ENCODE peak calls at places on chromosomes 12 and 14, in four cellular contexts. L, H, E and F are unnamed samples.

GRCh38 chr12:129079719-129080118 is 226.4 kb downstream of the GLT1D1 start:
- DNase-seq in L (no peak), H (no peak), E (no peak), F (no peak)

GRCh38 chr14:75648066-75648838 is 12.4 kb downstream of the ERG28 start:
- DNase-seq in L (peak), H (peak), E (peak), F (no peak)

GRCh38 chr12:119432935-119433334 is 98.4 kb downstream of the CCDC60 start:
- DNase-seq in L (no peak), H (peak), E (no peak), F (no peak)

GRCh38 chr12:20150835-20151234 is 217.5 kb upstream of the PDE3A start:
- DNase-seq in L (no peak), H (no peak), E (no peak), F (peak)

GRCh38 chr12:116620085-116620734 is 61.0 kb downstream of the MAP1LC3B2 start:
- DNase-seq in L (no peak), H (no peak), E (no peak), F (no peak)

GRCh38 chr14:73472182-73473114 is 14.1 kb upstream of the NUMB start:
- DNase-seq in L (no peak), H (no peak), E (no peak), F (no peak)

GRCh38 chr14:80867091-80867490 is 74.4 kb downstream of the CEP128 start:
- DNase-seq in L (no peak), H (no peak), E (no peak), F (no peak)

GRCh38 chr12:115813256-115813655 is 464.2 kb downstream of the MED13L start:
- DNase-seq in L (no peak), H (no peak), E (no peak), F (no peak)

GRCh38 chr14:93133476-93133875 is 17.8 kb upstream of the ITPK1 start:
- DNase-seq in L (no peak), H (no peak), E (no peak), F (no peak)

GRCh38 chr14:30559638-30560071 is 697 bp downstream of the G2E3 start:
- DNase-seq in L (no peak), H (no peak), E (no peak), F (peak)

DNA sequence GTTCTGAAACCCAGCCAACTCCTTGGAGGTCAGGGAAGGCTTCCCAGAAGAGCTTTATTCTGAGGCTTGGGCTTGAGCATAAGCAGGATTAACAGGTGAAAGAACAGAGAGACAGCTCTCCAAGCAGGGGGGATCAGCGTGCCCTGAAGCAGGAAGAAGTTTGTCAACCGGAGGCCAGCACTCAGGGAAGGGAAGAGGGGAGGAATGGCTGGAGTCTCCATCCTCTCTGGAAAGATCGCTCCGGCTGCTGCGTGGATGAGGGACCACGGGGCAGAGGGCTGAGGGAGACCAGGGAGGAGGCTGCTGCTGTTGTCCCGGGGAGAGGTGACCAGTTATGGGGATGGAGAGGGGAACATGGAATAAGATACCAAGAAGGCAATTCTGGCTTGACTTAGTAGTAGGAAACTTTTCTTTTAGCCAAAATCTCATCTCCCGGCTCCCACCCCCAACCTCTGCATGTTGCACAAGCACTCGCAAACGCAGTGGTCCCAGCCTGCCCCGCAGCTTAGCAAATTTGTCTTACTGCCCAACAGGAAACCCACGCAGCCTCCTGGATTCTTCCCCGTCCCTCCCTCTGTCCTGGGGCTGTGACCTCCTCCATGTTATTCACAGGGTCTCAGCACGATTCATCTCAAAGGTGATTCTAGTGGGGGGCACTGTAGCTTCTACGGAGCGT is 1.2 kb upstream of the SSH1 start:
- DNase-seq in L (no peak), H (peak), E (no peak), F (no peak)
- H3K4me3 ChIP-seq in L (peak), H (peak), E (peak), F (no peak)

GRCh38 chr12:401235-402126 is at the start of gene CCDC77:
- DNase-seq in L (peak), H (peak), E (peak), F (peak)

GRCh38 chr12:402127-402456 is 648 bp downstream of the CCDC77 start:
- DNase-seq in L (no peak), H (no peak), E (no peak), F (no peak)

GRCh38 chr12:400828-401227 is 616 bp upstream of the CCDC77 start:
- DNase-seq in L (no peak), H (no peak), E (no peak), F (no peak)
- H3K4me3 ChIP-seq in L (peak), H (peak), E (peak), F (peak)

DNA sequence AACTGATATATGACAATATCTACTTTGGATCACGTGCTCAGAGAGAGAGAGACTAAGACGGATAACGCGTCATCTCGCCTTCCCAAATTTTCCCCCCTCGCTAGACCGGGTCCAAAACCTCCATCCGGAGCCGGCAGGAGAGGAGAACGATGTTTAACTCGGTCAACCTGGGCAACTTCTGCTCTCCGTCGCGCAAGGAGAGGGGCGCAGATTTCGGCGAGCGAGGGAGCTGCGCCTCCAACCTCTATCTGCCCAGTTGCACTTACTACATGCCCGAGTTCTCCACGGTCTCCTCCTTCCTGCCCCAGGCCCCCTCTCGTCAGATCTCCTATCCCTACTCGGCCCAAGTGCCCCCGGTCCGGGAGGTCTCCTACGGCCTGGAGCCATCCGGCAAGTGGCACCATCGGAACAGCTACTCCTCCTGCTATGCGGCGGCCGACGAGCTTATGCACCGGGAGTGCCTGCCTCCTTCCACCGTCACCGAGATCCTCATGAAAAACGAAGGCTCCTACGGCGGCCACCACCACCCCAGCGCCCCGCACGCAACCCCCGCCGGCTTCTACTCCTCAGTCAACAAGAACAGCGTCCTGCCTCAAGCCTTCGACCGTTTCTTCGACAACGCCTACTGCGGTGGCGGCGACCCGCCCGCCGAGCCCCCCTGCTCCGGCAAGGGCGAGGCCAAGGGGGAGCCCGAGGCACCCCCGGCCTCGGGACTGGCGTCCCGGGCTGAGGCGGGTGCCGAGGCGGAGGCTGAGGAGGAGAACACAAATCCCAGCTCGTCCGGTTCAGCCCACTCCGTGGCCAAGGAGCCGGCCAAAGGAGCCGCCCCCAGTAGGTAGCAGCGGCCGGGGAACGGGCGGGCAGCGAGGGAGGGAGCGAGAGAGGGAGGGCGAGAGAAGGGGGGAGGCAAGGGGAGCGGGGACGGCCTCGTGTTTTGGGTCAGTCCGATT is at the start of gene HOXC11:
- DNase-seq in L (no peak), H (no peak), E (no peak), F (no peak)
- H3K4me3 ChIP-seq in L (no peak), H (peak), E (peak), F (no peak)

GRCh38 chr12:14240873-14241220 is 124.6 kb upstream of the ATF7IP start:
- DNase-seq in L (no peak), H (no peak), E (no peak), F (no peak)
- H3K4me3 ChIP-seq in L (no peak), H (no peak), E (no peak), F (no peak)

DNA sequence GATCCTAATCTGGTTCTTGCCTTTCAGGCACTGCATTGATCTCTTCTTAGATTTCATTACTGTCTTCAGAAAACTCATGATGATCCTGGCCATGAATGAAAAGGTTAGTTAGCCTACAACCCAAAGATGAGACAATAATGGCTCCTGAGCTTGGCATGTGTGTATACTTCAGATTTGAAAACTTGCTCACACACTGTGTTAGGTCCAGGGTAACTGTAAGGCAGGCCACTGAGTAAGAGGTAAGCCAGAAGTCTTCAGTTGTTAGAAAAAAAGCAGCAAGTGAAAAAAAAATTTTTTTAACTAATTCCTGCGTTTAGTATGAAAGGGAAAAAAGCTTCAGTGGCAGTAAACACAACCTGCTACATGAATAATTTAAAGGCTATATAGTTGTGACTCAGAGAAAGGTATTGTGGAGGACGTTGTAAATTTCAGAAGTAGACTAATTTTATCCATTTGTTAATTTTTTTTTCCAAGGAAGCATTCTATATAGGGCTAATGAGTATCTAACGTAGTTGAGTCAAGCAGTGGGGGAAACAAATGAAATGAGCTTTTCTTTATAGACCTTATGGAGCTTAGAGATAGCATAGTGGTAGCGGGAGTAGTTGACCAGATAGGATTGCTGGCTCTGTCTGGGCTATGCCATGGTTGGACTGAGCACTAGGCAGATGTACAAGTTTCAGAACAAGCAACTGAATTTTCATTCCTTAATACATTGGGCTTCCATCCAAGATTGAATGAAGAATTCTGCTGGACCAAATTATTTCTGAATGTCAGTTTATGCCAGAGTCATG is 20.5 kb downstream of the TMBIM6 start:
- DNase-seq in L (no peak), H (no peak), E (no peak), F (no peak)
- H3K4me3 ChIP-seq in L (no peak), H (no peak), E (no peak), F (no peak)

DNA sequence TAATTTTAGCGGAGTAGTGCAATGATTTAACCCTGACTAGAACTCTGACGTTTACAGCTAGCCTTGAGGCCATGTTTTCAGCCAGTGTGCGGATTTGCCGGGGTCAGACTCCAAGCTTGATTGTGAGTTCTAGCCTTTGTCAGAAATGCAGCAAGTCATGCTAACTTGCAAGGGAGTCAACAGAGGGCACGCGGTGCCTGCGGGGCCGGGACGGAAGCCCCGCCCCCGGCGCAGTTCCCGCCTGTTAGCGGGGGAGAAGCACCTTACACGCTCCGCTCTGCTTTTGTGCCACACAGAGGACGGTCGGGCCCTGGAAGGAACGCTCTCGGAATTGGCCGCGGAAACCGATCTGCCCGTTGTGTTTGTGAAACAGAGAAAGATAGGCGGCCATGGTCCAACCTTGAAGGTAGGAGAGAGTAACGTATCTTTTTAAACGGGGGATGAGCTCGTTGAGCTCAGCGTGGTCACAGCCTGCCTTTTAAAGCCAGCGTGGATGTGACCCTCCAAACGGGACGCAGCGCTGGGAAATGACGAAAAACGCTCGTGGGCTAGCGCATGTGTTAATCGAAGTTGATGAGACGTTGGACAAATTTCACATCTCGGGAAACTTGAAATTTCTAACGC is 14.8 kb upstream of the EID3 start:
- DNase-seq in L (peak), H (peak), E (peak), F (peak)
- H3K4me3 ChIP-seq in L (peak), H (peak), E (peak), F (no peak)

DNA sequence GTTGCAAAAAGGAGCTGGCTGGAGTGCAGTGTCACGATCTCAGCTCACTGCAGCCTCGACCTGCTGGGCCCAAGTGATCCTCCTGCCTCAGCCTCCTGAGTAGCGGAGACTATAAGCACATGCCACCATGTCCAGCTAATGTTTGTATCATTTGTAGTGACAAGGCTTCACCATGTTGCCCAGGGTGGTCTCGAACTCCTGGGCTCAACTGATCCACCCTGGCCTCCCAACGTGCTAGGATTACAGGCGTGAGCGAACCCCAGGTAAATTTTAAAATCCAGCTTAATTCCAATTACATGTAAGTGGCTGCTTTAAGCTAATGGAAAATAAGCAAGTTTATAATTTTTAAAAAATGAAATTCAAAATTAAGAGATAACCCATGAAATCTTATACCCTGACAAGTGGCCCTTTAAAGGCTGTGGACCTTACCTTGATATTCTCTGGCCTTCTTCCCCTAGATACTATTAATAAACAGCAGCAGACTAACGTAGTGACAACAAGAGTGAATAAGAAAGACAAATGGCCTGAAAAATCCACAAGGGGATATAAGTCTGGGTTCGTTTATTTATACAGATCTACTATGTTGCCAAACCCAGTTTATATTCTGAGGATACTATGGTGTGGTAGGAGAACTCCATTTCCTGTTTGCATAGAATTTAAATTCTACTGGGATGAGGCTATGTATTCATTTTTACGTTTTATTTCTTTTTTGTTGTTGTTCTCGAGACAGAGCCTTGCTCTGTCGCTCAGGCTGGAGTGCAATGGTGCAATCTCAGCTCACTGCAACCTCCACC is 25.6 kb upstream of the SLC2A3 start:
- DNase-seq in L (no peak), H (no peak), E (no peak), F (no peak)
- H3K4me3 ChIP-seq in L (no peak), H (no peak), E (peak), F (no peak)

DNA sequence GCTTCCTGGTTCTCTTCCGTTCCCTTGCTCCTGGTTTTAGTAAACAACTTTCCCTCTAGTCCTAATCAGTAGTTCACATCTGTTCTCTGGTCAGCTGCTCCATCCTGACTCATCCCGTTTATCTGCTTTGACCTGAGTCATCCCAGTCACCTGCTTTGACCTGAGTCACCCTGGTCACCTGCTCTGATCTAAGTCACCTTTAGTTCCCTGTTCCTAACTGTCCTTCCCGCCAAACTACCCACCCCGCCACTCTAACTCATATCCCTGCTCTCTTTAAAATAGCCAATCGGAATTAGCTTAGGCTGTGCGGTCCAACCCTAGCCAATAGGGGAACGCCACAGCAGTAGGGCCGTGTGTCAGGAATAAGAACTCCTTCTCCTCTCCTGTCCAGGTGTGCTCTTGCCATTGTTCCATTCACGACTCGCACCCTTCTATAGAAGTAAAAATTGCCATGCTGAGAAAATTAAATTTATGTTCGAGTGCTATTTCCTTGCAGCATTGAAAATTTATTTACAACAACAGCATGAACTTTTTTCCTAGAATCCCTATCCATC is 3.1 kb upstream of the ANKRD33 start:
- DNase-seq in L (no peak), H (no peak), E (no peak), F (peak)
- H3K4me3 ChIP-seq in L (no peak), H (no peak), E (no peak), F (no peak)